ENCODE peak calls at places on chromosomes 13 and 19, in eight cellular contexts. C, A, L, O, Q, Z, D and Y are unnamed samples.

GRCh38 chr13:26508885-26509284 is 48.6 kb upstream of the WASF3 start:
- DNase-seq in O (no peak), C (no peak), L (no peak), D (peak; percentile 93), Q (peak; percentile 80), Z (peak; percentile 91), A (no peak), Y (peak; percentile 93)

GRCh38 chr19:53365134-53365898 is at the start of gene ZNF525:
- DNase-seq in A (peak; percentile 95), Q (peak; percentile 89), D (peak; percentile 79), O (peak; percentile 98), Z (peak; percentile 76), C (peak; percentile 93), L (peak; percentile 96), Y (peak; percentile 58)

GRCh38 chr13:40439928-40440327 is 226.5 kb downstream of the FOXO1 start:
- DNase-seq in O (no peak), A (no peak), Q (no peak), D (no peak), C (no peak), L (no peak), Z (no peak), Y (no peak)

GRCh38 chr13:97460004-97460756 is 26.2 kb downstream of the RAP2A start:
- DNase-seq in A (no peak), C (no peak), L (no peak), O (no peak), Q (no peak), D (peak; percentile 40), Z (peak; percentile 61), Y (no peak)

GRCh38 chr19:52739576-52739975 is 4.7 kb upstream of the ZNF611 start:
- DNase-seq in Q (no peak), A (no peak), D (no peak), L (no peak), O (no peak), C (no peak), Z (no peak), Y (no peak)

GRCh38 chr13:77415253-77416127 is 88.6 kb upstream of the MYCBP2 start:
- DNase-seq in O (no peak), C (no peak), Z (no peak), Q (no peak), A (no peak), D (no peak), L (no peak), Y (no peak)

GRCh38 chr19:5627395-5627904 is 4.6 kb downstream of the SAFB start:
- DNase-seq in O (no peak), D (no peak), A (peak; percentile 86), Z (peak; percentile 43), L (peak; percentile 39), Q (no peak), C (peak; percentile 84), Y (no peak)

GRCh38 chr19:54418030-54418929 is 3.0 kb downstream of the TTYH1 start:
- DNase-seq in Z (peak; percentile 52), O (no peak), L (no peak), A (no peak), C (no peak), Q (no peak), D (peak; percentile 61), Y (peak; percentile 24)

GRCh38 chr13:48222358-48223015 is 10.5 kb upstream of the ITM2B start:
- DNase-seq in C (no peak), Z (peak; percentile 75), D (peak; percentile 65), Q (no peak), L (no peak), O (no peak), A (peak; percentile 73), Y (no peak)

GRCh38 chr19:47560999-47561398 is 11.9 kb downstream of the ZNF541 start:
- DNase-seq in D (no peak), C (no peak), Q (no peak), Z (no peak), O (no peak), A (no peak), L (no peak), Y (no peak)

GRCh38 chr13:50376895-50377575 is 361.8 kb downstream of the KCNRG start:
- DNase-seq in A (no peak), D (no peak), C (peak; percentile 58), L (no peak), Q (no peak), O (no peak), Z (no peak), Y (no peak)

GRCh38 chr19:3516675-3517207 is 10.6 kb downstream of the FZR1 start:
- DNase-seq in D (no peak), L (no peak), A (no peak), Z (no peak), C (no peak), Q (no peak), O (peak; percentile 68), Y (no peak)

GRCh38 chr13:48564046-48564445 is 31.2 kb upstream of the RCBTB2 start:
- DNase-seq in Q (no peak), A (no peak), Z (peak; percentile 40), O (no peak), C (no peak), D (no peak), L (no peak), Y (peak; percentile 15)

GRCh38 chr13:50994651-50995050 is 85.1 kb downstream of the RNASEH2B start:
- DNase-seq in O (no peak), C (peak; percentile 55), D (no peak), A (no peak), Q (no peak), Z (no peak), L (no peak), Y (no peak)

GRCh38 chr13:94595006-94595942 is 678 bp downstream of the TGDS start:
- DNase-seq in A (no peak), L (peak; percentile 10), D (peak; percentile 17), C (peak; percentile 43), O (peak; percentile 58), Q (no peak), Z (peak; percentile 38), Y (no peak)

GRCh38 chr13:66503890-66504289 is 726.2 kb downstream of the PCDH9 start:
- DNase-seq in O (no peak), L (no peak), A (no peak), Z (no peak), C (no peak), Q (no peak), D (no peak), Y (no peak)

GRCh38 chr19:33734913-33735312 is 61.8 kb upstream of the KCTD15 start:
- DNase-seq in A (no peak), Z (no peak), O (no peak), D (no peak), C (no peak), Q (no peak), L (no peak), Y (no peak)

GRCh38 chr13:33152389-33152788 is 133.2 kb downstream of the STARD13 start:
- DNase-seq in L (no peak), Z (no peak), A (no peak), C (no peak), Q (no peak), D (no peak), O (no peak), Y (no peak)

DNA sequence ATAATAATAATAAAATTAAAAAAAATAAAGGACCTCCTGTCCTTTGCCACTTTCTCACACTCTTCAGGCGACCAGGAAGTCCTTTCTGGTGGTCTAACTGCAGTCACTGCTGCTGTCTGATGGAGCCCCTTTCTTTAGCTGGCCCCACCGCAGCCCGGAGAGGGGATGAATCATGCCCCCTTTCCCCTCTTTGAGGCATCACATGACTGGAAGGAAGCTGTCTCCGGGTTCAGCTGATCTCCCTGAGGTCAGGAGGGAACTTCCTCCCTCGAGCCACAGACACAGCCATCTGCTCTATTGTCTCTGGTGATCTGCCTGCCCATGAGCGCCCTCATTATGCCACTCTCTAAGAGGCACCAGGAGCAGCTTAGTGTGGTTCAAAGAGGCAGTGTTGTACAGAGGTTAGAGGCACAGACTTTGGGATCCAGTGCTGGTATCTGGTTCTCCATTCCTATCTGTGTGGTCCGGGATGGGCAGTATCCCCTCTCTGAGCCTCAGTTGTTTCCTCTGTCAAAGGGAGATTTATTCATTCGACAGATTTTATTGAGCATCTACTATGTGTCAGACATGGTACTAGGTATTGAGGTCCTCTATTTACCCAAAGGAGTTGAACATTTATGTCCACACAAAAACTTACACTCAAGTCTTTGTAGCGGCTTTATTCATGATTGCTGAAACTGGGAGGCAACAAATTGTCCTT is 30.0 kb downstream of the VAV1 start:
- DNase-seq in Z (no peak), O (peak; percentile 80), A (peak; percentile 76), C (no peak), L (no peak), Q (no peak), D (no peak), Y (no peak)
- TF ChIP-seq CTCF in Z (no peak), O (no peak), A (no peak), C (no peak), L (no peak), Q (no peak), D (no peak), Y (no peak)

GRCh38 chr19:1052349-1052967 is 12.6 kb downstream of the ABCA7 start:
- DNase-seq in Q (no peak), C (no peak), L (no peak), O (no peak), A (no peak), D (no peak), Z (no peak), Y (no peak)
- TF ChIP-seq CTCF in Q (no peak), C (no peak), L (no peak), O (no peak), A (no peak), D (no peak), Z (no peak), Y (no peak)

DNA sequence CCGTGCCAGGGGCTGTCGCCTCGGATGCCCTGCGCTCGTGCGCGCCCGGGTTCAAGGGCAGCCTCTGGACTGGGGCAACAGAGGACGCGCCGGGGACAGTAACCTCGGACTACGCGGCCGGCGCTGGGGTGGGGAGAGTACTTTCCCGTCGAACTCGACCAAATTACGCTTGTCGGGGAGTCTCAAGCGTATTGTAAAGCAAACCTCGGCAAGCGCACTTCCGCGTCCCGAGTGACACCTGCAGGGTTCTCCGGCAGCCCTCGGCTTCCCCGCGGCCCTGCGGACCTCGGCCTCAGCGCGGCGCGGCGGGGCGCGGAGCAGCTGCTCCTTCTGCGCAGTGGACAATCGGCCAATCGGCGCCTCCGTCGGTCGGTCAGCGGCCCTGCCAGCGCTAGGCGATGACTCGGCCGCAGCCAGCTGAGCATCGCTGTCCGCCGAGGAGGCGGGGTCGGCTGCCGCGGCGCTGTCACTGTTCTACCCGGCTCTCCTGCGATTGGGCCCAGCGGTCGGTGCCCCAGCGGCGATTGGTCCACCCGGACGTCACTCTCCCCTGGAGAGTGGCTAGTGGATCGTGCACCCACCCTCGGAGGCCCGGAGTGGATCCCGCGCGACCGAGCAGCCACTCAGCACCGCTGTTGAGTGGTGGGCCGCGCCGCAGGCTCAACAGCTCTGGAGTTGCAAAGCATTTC is at the start of gene SLC46A3:
- DNase-seq in L (peak; percentile 99), C (peak; percentile 94), O (peak; percentile 99), D (peak; percentile 99), A (peak; percentile 98), Q (peak; percentile 99), Z (peak; percentile 99), Y (peak; percentile 99)
- TF ChIP-seq CTCF in L (no peak), C (peak; percentile 13), O (no peak), D (no peak), A (peak; percentile 21), Q (no peak), Z (no peak), Y (peak; percentile 36)

DNA sequence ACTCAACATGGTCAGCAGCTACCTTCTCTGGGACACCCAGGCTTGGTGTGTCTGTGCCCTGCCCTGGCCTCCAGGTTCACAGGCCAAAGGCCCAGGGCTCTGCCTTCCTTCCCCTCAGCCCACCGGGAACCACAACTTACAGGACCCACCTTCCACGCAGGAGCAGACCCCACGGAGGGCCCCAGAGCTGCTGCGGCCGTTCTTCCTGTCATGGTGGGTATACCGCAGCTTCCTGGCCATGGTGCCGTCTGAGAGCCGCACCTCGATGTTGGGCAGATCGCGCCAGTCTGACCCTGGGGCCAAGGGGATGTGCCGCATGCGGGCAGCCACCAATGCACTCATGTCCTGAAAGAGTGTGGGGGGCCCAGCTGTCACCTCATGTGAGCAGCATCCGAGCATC is 17.2 kb upstream of the EIF3G start:
- DNase-seq in Z (no peak), C (no peak), A (no peak), D (no peak), O (no peak), L (no peak), Q (no peak), Y (no peak)
- TF ChIP-seq CTCF in Z (no peak), C (no peak), A (no peak), D (no peak), O (no peak), L (no peak), Q (no peak), Y (no peak)